ENCODE peak calls at places on chromosomes 2 and 18, in nine cellular contexts. One of them, this sample, is unnamed.

GRCh38 chr18:12035481-12035880 is 54.2 kb downstream of the IMPA2 start:
- DNase-seq in A549: no peak
- DNase-seq in ovary: no peak
- DNase-seq in adrenal gland: no peak
- DNase-seq in PC-9: no peak
- DNase-seq in astrocyte: no peak
- DNase-seq in colonic mucosa: no peak
- DNase-seq in fibroblast of lung: no peak
- DNase-seq in pancreas: no peak
- DNase-seq in this sample: no peak

GRCh38 chr18:27860701-27861107 is 316.2 kb downstream of the CDH2 start:
- DNase-seq in A549: no peak
- DNase-seq in ovary: no peak
- DNase-seq in adrenal gland: no peak
- DNase-seq in PC-9: no peak
- DNase-seq in astrocyte: peak; percentile 75
- DNase-seq in colonic mucosa: no peak
- DNase-seq in fibroblast of lung: peak; percentile 6
- DNase-seq in pancreas: no peak
- DNase-seq in this sample: peak; percentile 27

GRCh38 chr2:147844691-147845607 is at the start of gene ACVR2A:
- DNase-seq in A549: peak; percentile 18
- DNase-seq in ovary: peak; percentile 59
- DNase-seq in adrenal gland: peak; percentile 42
- DNase-seq in PC-9: peak; percentile 35
- DNase-seq in astrocyte: peak; percentile 39
- DNase-seq in colonic mucosa: peak; percentile 57
- DNase-seq in fibroblast of lung: peak; percentile 43
- DNase-seq in pancreas: peak; percentile 75
- DNase-seq in this sample: peak; percentile 16

GRCh38 chr18:39959839-39960238 is 1995.2 kb upstream of the PIK3C3 start:
- DNase-seq in A549: no peak
- DNase-seq in ovary: no peak
- DNase-seq in adrenal gland: no peak
- DNase-seq in PC-9: no peak
- DNase-seq in astrocyte: peak; percentile 31
- DNase-seq in colonic mucosa: no peak
- DNase-seq in fibroblast of lung: no peak
- DNase-seq in pancreas: no peak
- DNase-seq in this sample: no peak

GRCh38 chr2:11123856-11124759 is 31.2 kb upstream of the SLC66A3 start:
- DNase-seq in A549: peak; percentile 77
- DNase-seq in ovary: peak; percentile 76
- DNase-seq in adrenal gland: peak; percentile 61
- DNase-seq in PC-9: peak; percentile 54
- DNase-seq in astrocyte: no peak
- DNase-seq in colonic mucosa: peak; percentile 80
- DNase-seq in fibroblast of lung: peak; percentile 51
- DNase-seq in pancreas: peak; percentile 90
- DNase-seq in this sample: peak; percentile 81

GRCh38 chr2:36358317-36358659 is 2.7 kb downstream of the CRIM1 start:
- DNase-seq in A549: no peak
- DNase-seq in ovary: no peak
- DNase-seq in adrenal gland: no peak
- DNase-seq in PC-9: peak; percentile 63
- DNase-seq in astrocyte: peak; percentile 80
- DNase-seq in colonic mucosa: no peak
- DNase-seq in fibroblast of lung: peak; percentile 63
- DNase-seq in pancreas: no peak
- DNase-seq in this sample: no peak

GRCh38 chr2:43178602-43179542 is 47.5 kb downstream of the ZFP36L2 start:
- DNase-seq in A549: peak; percentile 90
- DNase-seq in ovary: peak; percentile 89
- DNase-seq in adrenal gland: peak; percentile 92
- DNase-seq in PC-9: peak; percentile 90
- DNase-seq in astrocyte: peak; percentile 69
- DNase-seq in colonic mucosa: peak; percentile 78
- DNase-seq in fibroblast of lung: peak; percentile 93
- DNase-seq in pancreas: peak; percentile 79
- DNase-seq in this sample: no peak

GRCh38 chr2:167294031-167294774 is 405.9 kb downstream of the XIRP2 start:
- DNase-seq in A549: peak; percentile 7
- DNase-seq in ovary: peak; percentile 31
- DNase-seq in adrenal gland: no peak
- DNase-seq in PC-9: no peak
- DNase-seq in astrocyte: peak; percentile 34
- DNase-seq in colonic mucosa: peak; percentile 54
- DNase-seq in fibroblast of lung: peak; percentile 58
- DNase-seq in pancreas: peak; percentile 67
- DNase-seq in this sample: peak; percentile 14

GRCh38 chr2:49360051-49360767 is 205.9 kb upstream of the FSHR start:
- DNase-seq in A549: no peak
- DNase-seq in ovary: no peak
- DNase-seq in adrenal gland: no peak
- DNase-seq in PC-9: peak; percentile 20
- DNase-seq in astrocyte: no peak
- DNase-seq in colonic mucosa: no peak
- DNase-seq in fibroblast of lung: no peak
- DNase-seq in pancreas: no peak
- DNase-seq in this sample: no peak

GRCh38 chr2:203689424-203690109 is 16.9 kb upstream of the CD28 start:
- DNase-seq in A549: no peak
- DNase-seq in ovary: no peak
- DNase-seq in adrenal gland: no peak
- DNase-seq in PC-9: no peak
- DNase-seq in astrocyte: no peak
- DNase-seq in colonic mucosa: no peak
- DNase-seq in fibroblast of lung: no peak
- DNase-seq in pancreas: no peak
- DNase-seq in this sample: no peak

GRCh38 chr2:63845866-63846265 is 4.2 kb downstream of the UGP2 start:
- DNase-seq in A549: no peak
- DNase-seq in ovary: no peak
- DNase-seq in adrenal gland: no peak
- DNase-seq in PC-9: no peak
- DNase-seq in astrocyte: no peak
- DNase-seq in colonic mucosa: no peak
- DNase-seq in fibroblast of lung: no peak
- DNase-seq in pancreas: no peak
- DNase-seq in this sample: no peak

GRCh38 chr2:63844616-63845015 is 2.9 kb downstream of the UGP2 start:
- DNase-seq in A549: no peak
- DNase-seq in ovary: no peak
- DNase-seq in adrenal gland: no peak
- DNase-seq in PC-9: no peak
- DNase-seq in astrocyte: no peak
- DNase-seq in colonic mucosa: no peak
- DNase-seq in fibroblast of lung: no peak
- DNase-seq in pancreas: no peak
- DNase-seq in this sample: no peak

GRCh38 chr2:63843093-63843492 is 1.4 kb downstream of the UGP2 start:
- DNase-seq in A549: no peak
- DNase-seq in ovary: no peak
- DNase-seq in adrenal gland: no peak
- DNase-seq in PC-9: no peak
- DNase-seq in astrocyte: no peak
- DNase-seq in colonic mucosa: no peak
- DNase-seq in fibroblast of lung: no peak
- DNase-seq in pancreas: no peak
- DNase-seq in this sample: no peak

GRCh38 chr2:63842149-63843061 is 709 bp downstream of the UGP2 start:
- DNase-seq in A549: peak; percentile 50
- DNase-seq in ovary: peak; percentile 52
- DNase-seq in adrenal gland: peak; percentile 72
- DNase-seq in PC-9: peak; percentile 71
- DNase-seq in astrocyte: peak; percentile 54
- DNase-seq in colonic mucosa: peak; percentile 74
- DNase-seq in fibroblast of lung: peak; percentile 93
- DNase-seq in pancreas: peak; percentile 59
- DNase-seq in this sample: no peak

DNA sequence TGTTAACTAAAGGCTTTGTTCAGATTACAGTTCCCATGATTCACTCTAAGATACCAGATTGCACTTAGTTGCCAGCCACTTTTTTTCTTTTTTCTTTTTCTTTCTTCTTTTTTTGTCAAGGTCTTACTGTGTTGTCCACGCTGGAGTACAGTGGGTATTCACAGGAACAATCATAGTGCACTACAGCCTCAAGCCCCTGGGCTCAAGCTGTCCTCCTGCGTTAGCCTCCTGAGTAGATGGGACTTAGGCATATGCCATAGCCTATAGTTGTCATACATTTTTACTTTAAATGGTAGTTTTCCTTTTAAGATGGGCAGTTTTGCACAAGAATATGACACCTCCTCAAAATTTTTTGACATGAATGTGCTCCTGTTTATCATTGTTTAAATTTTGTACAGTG is 2.1 kb downstream of the UGP2 start:
- DNase-seq in A549: no peak
- DNase-seq in ovary: no peak
- DNase-seq in adrenal gland: no peak
- DNase-seq in PC-9: no peak
- DNase-seq in astrocyte: no peak
- DNase-seq in colonic mucosa: no peak
- DNase-seq in fibroblast of lung: no peak
- DNase-seq in pancreas: no peak
- DNase-seq in this sample: no peak
- H3K4me3 ChIP-seq in A549: no peak overlapping the region
- H3K4me3 ChIP-seq in ovary: peak overlapping the region; percentile 92
- H3K4me3 ChIP-seq in adrenal gland: no peak overlapping the region
- H3K4me3 ChIP-seq in PC-9: peak overlapping the region; percentile 90
- H3K4me3 ChIP-seq in astrocyte: peak overlapping the region; percentile 97
- H3K4me3 ChIP-seq in colonic mucosa: peak overlapping the region; percentile 81
- H3K4me3 ChIP-seq in fibroblast of lung: peak overlapping the region; percentile 32
- H3K4me3 ChIP-seq in pancreas: no peak overlapping the region
- H3K4me3 ChIP-seq in this sample: no peak overlapping the region

GRCh38 chr2:26184555-26185303 is 11.8 kb downstream of the GAREM2 start:
- DNase-seq in A549: peak; percentile 86
- DNase-seq in ovary: peak; percentile 94
- DNase-seq in adrenal gland: peak; percentile 79
- DNase-seq in PC-9: no peak
- DNase-seq in astrocyte: no peak
- DNase-seq in colonic mucosa: peak; percentile 87
- DNase-seq in fibroblast of lung: peak; percentile 80
- DNase-seq in pancreas: peak; percentile 96
- DNase-seq in this sample: no peak
- TF ChIP-seq CTCF in A549: peak; percentile 95
- TF ChIP-seq CTCF in ovary: peak; percentile 81
- TF ChIP-seq CTCF in adrenal gland: peak; percentile 13
- TF ChIP-seq CTCF in PC-9: no peak
- TF ChIP-seq CTCF in astrocyte: no peak
- TF ChIP-seq CTCF in colonic mucosa: peak; percentile 46
- TF ChIP-seq CTCF in fibroblast of lung: peak; percentile 45
- TF ChIP-seq CTCF in pancreas: peak; percentile 31
- TF ChIP-seq CTCF in this sample: no peak

GRCh38 chr2:18154812-18155211 is 276.3 kb downstream of the KCNS3 start:
- DNase-seq in A549: no peak
- DNase-seq in ovary: no peak
- DNase-seq in adrenal gland: no peak
- DNase-seq in PC-9: peak; percentile 64
- DNase-seq in astrocyte: peak; percentile 36
- DNase-seq in colonic mucosa: no peak
- DNase-seq in fibroblast of lung: no peak
- DNase-seq in pancreas: no peak
- DNase-seq in this sample: no peak

GRCh38 chr2:18156002-18156401 is 277.5 kb downstream of the KCNS3 start:
- DNase-seq in A549: no peak
- DNase-seq in ovary: no peak
- DNase-seq in adrenal gland: no peak
- DNase-seq in PC-9: no peak
- DNase-seq in astrocyte: peak; percentile 35
- DNase-seq in colonic mucosa: no peak
- DNase-seq in fibroblast of lung: no peak
- DNase-seq in pancreas: no peak
- DNase-seq in this sample: no peak

GRCh38 chr2:18153741-18154140 is 275.3 kb downstream of the KCNS3 start:
- DNase-seq in A549: no peak
- DNase-seq in ovary: no peak
- DNase-seq in adrenal gland: no peak
- DNase-seq in PC-9: no peak
- DNase-seq in astrocyte: no peak
- DNase-seq in colonic mucosa: no peak
- DNase-seq in fibroblast of lung: no peak
- DNase-seq in pancreas: no peak
- DNase-seq in this sample: no peak

GRCh38 chr2:18154259-18154658 is 275.8 kb downstream of the KCNS3 start:
- DNase-seq in A549: no peak
- DNase-seq in ovary: no peak
- DNase-seq in adrenal gland: no peak
- DNase-seq in PC-9: peak; percentile 98
- DNase-seq in astrocyte: peak; percentile 92
- DNase-seq in colonic mucosa: no peak
- DNase-seq in fibroblast of lung: no peak
- DNase-seq in pancreas: no peak
- DNase-seq in this sample: no peak

DNA sequence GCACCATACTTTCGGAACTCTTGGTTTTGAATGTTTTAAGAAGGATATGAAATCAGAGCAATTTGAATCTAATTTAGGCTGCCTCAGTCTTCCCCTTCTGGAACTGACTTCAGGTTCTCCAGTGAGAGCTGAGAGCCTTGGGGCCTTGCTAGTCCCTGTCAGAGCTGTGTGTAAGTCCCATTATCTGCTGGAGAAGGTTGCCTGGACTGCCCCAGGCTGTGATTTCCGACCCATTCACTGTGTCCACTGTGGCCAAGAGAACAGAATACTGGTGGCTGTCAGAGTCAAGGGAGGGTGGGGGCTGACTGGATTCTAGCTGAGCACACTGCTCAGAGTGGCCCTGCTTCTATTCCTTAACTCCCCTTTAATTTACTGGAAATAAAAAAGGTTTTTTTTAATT is 278.0 kb downstream of the KCNS3 start:
- DNase-seq in A549: no peak
- DNase-seq in ovary: no peak
- DNase-seq in adrenal gland: no peak
- DNase-seq in PC-9: no peak
- DNase-seq in astrocyte: no peak
- DNase-seq in colonic mucosa: no peak
- DNase-seq in fibroblast of lung: no peak
- DNase-seq in pancreas: no peak
- DNase-seq in this sample: no peak
- H3K4me1 ChIP-seq in A549: no peaks in the 10 kb centered on the region
- H3K4me1 ChIP-seq in ovary: no peaks in the 10 kb centered on the region
- H3K4me1 ChIP-seq in adrenal gland: no peaks in the 10 kb centered on the region
- H3K4me1 ChIP-seq in PC-9: peaks cover 28% of the 10 kb centered on the region
- H3K4me1 ChIP-seq in astrocyte: no peaks in the 10 kb centered on the region
- H3K4me1 ChIP-seq in colonic mucosa: no peaks in the 10 kb centered on the region
- H3K4me1 ChIP-seq in fibroblast of lung: no peaks in the 10 kb centered on the region
- H3K4me1 ChIP-seq in pancreas: no peaks in the 10 kb centered on the region
- H3K4me1 ChIP-seq in this sample: no peaks in the 10 kb centered on the region

DNA sequence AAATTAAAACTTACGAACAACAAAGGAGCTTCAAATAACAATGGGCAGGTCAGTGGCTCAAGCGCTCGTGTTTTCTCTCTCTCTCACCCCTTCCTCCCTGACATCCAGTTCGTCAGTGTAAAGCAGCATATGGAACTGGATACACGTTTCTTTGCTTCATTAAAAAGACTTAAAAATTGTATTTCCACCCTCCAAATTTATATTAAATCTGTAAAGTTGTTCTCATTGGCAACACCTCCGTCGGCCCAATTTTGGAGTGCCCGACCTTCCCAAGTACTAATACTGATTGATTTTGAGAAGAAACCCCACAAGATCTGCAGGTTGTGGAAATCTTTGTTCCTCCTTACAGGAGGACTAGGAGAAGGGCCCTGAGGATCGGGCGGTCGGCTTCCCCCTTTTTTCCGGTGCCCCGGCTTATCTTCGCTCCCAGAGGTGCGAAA is 2.2 kb downstream of the TBR1 start:
- DNase-seq in A549: no peak
- DNase-seq in ovary: no peak
- DNase-seq in adrenal gland: no peak
- DNase-seq in PC-9: no peak
- DNase-seq in astrocyte: no peak
- DNase-seq in colonic mucosa: no peak
- DNase-seq in fibroblast of lung: no peak
- DNase-seq in pancreas: no peak
- DNase-seq in this sample: no peak
- H3K4me3 ChIP-seq in A549: no peak overlapping the region
- H3K4me3 ChIP-seq in ovary: no peak overlapping the region
- H3K4me3 ChIP-seq in adrenal gland: no peak overlapping the region
- H3K4me3 ChIP-seq in PC-9: no peak overlapping the region
- H3K4me3 ChIP-seq in astrocyte: no peak overlapping the region
- H3K4me3 ChIP-seq in colonic mucosa: no peak overlapping the region
- H3K4me3 ChIP-seq in fibroblast of lung: no peak overlapping the region
- H3K4me3 ChIP-seq in pancreas: no peak overlapping the region
- H3K4me3 ChIP-seq in this sample: peak overlapping the region; percentile 11

This sample was measured in BE2C.